ENCODE peak calls at places on chromosomes 7 and 10, in eight cellular contexts. O is A549, H is adrenal gland, E is tibial nerve, D is K562, C is A673, V is Calu3, Y is testis. I is an unnamed sample.

GRCh38 chr10:88070080-88070880 is 206.9 kb downstream of the PTEN start:
- DNase-seq in O (no peak), H (no peak), E (no peak), D (no peak), C (no peak), V (no peak), Y (no peak), I (peak)

GRCh38 chr10:97685395-97685958 is 1.6 kb downstream of the AVPI1 start:
- DNase-seq in O (peak), H (peak), E (peak), D (peak), C (peak), V (peak), Y (peak), I (peak)

GRCh38 chr7:151233111-151233701 is 923 bp downstream of the CHPF2 start:
- DNase-seq in O (peak), H (peak), E (no peak), D (peak), C (peak), V (peak), Y (peak), I (no peak)

GRCh38 chr10:29535012-29535777 is 99.6 kb downstream of the SVIL start:
- DNase-seq in O (peak), H (peak), E (peak), D (peak), C (peak), V (peak), Y (peak), I (peak)

GRCh38 chr7:20441886-20442505 is 111.3 kb downstream of the ITGB8 start:
- DNase-seq in O (no peak), H (no peak), E (no peak), D (no peak), C (no peak), V (no peak), Y (no peak), I (no peak)

GRCh38 chr7:145082366-145083240 is 246.8 kb upstream of the TPK1 start:
- DNase-seq in O (no peak), H (no peak), E (no peak), D (no peak), C (peak), V (no peak), Y (no peak), I (no peak)

GRCh38 chr7:29063231-29063630 is 83.1 kb downstream of the CPVL start:
- DNase-seq in O (no peak), H (no peak), E (no peak), D (no peak), C (no peak), V (no peak), Y (no peak), I (no peak)

GRCh38 chr7:143380646-143381426 is at the start of gene ZYX:
- DNase-seq in O (peak), H (peak), E (peak), D (peak), C (peak), V (peak), Y (peak), I (peak)

GRCh38 chr7:142412551-142413193 is 154.8 kb upstream of the PRSS58 start:
- DNase-seq in O (peak), H (no peak), E (no peak), D (peak), C (peak), V (peak), Y (peak), I (no peak)

GRCh38 chr10:43863859-43864591 is 215.3 kb upstream of the ZNF32 start:
- DNase-seq in O (no peak), H (no peak), E (no peak), D (no peak), C (no peak), V (peak), Y (no peak), I (peak)

GRCh38 chr7:12397671-12398070 is 6.0 kb downstream of the VWDE start:
- DNase-seq in O (no peak), H (no peak), E (no peak), D (no peak), C (no peak), V (no peak), Y (no peak), I (no peak)

GRCh38 chr7:57203161-57203791 is 71.0 kb upstream of the ZNF479 start:
- DNase-seq in O (no peak), H (no peak), E (no peak), D (no peak), C (no peak), V (no peak), Y (peak), I (peak)

GRCh38 chr7:74121401-74122249 is 38.0 kb downstream of the LIMK1 start:
- DNase-seq in O (no peak), H (no peak), E (no peak), D (no peak), C (no peak), V (no peak), Y (peak), I (no peak)

GRCh38 chr10:49415109-49415508 is 19.2 kb upstream of the DRGX start:
- DNase-seq in O (no peak), H (no peak), E (no peak), D (no peak), C (no peak), V (no peak), Y (no peak), I (no peak)

GRCh38 chr7:6576024-6576866 is 1.0 kb upstream of the ZDHHC4 start:
- DNase-seq in O (no peak), H (no peak), E (no peak), D (peak), C (no peak), V (peak), Y (no peak), I (no peak)
- TF ChIP-seq CTCF in O (no peak), H (no peak), E (no peak), D (no peak), C (peak), V (no peak), Y (no peak), I (no peak)

GRCh38 chr7:24134535-24134934 is 149.5 kb upstream of the NPY start:
- DNase-seq in O (no peak), H (no peak), E (no peak), D (no peak), C (no peak), V (no peak), Y (no peak), I (no peak)

GRCh38 chr7:24133691-24134090 is 150.3 kb upstream of the NPY start:
- DNase-seq in O (no peak), H (no peak), E (no peak), D (no peak), C (no peak), V (no peak), Y (no peak), I (no peak)

GRCh38 chr7:24138366-24138765 is 145.6 kb upstream of the NPY start:
- DNase-seq in O (no peak), H (no peak), E (no peak), D (no peak), C (peak), V (no peak), Y (no peak), I (no peak)

GRCh38 chr7:24137338-24137737 is 146.7 kb upstream of the NPY start:
- DNase-seq in O (no peak), H (no peak), E (no peak), D (no peak), C (no peak), V (no peak), Y (no peak), I (no peak)

GRCh38 chr7:24135003-24135817 is 148.8 kb upstream of the NPY start:
- DNase-seq in O (no peak), H (no peak), E (no peak), D (no peak), C (no peak), V (no peak), Y (no peak), I (no peak)
- TF ChIP-seq CTCF in O (no peak), H (no peak), E (no peak), D (no peak), C (no peak), V (no peak), Y (no peak), I (no peak)

DNA sequence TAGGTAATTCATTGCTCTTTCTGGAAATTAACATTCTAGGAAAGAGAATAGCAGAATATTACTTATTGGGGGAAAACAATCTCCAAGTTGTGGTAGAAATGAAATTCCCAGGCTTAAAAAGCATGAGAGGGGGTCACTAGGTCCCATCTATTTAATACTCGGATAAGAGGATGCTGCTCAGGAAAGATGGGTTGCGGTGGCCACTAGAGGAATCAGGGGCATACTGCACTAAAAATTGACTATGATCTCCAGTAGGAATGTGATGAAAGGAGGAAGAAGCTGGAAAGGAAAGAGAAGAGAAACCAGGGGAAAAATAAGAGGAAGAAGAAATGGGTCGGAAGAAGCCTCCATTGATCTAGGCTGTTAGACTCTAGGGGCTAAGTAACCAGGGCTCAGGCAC is 192.8 kb downstream of the GPAM start:
- DNase-seq in O (no peak), H (no peak), E (no peak), D (no peak), C (peak), V (no peak), Y (no peak), I (peak)
- TF ChIP-seq CTCF in O (no peak), H (no peak), E (peak), D (no peak), C (peak), V (no peak), Y (no peak), I (peak)

GRCh38 chr10:114551310-114551972 is 106.6 kb downstream of the ABLIM1 start:
- DNase-seq in O (no peak), H (peak), E (peak), D (no peak), C (peak), V (no peak), Y (peak), I (no peak)

GRCh38 chr10:114547056-114547455 is 111.0 kb downstream of the ABLIM1 start:
- DNase-seq in O (no peak), H (no peak), E (no peak), D (no peak), C (no peak), V (no peak), Y (no peak), I (no peak)

GRCh38 chr10:114550756-114551290 is 107.3 kb downstream of the ABLIM1 start:
- DNase-seq in O (peak), H (no peak), E (no peak), D (peak), C (peak), V (no peak), Y (no peak), I (no peak)

GRCh38 chr10:114547466-114547865 is 110.6 kb downstream of the ABLIM1 start:
- DNase-seq in O (no peak), H (no peak), E (no peak), D (no peak), C (no peak), V (no peak), Y (no peak), I (no peak)

GRCh38 chr10:114548662-114549061 is 109.4 kb downstream of the ABLIM1 start:
- DNase-seq in O (peak), H (no peak), E (peak), D (peak), C (no peak), V (peak), Y (peak), I (peak)
- TF ChIP-seq CTCF in O (peak), H (no peak), E (peak), D (peak), C (peak), V (peak), Y (peak), I (peak)

GRCh38 chr7:42645906-42646305 is 266.0 kb downstream of the C7orf25 start:
- DNase-seq in O (no peak), H (no peak), E (no peak), D (no peak), C (no peak), V (no peak), Y (no peak), I (no peak)

GRCh38 chr7:42642699-42643098 is 269.2 kb downstream of the C7orf25 start:
- DNase-seq in O (no peak), H (no peak), E (no peak), D (no peak), C (no peak), V (no peak), Y (no peak), I (no peak)

GRCh38 chr7:42639930-42640329 is 271.9 kb downstream of the C7orf25 start:
- DNase-seq in O (no peak), H (no peak), E (no peak), D (no peak), C (no peak), V (no peak), Y (no peak), I (no peak)
- TF ChIP-seq CTCF in O (no peak), H (no peak), E (no peak), D (peak), C (no peak), V (no peak), Y (no peak), I (no peak)

DNA sequence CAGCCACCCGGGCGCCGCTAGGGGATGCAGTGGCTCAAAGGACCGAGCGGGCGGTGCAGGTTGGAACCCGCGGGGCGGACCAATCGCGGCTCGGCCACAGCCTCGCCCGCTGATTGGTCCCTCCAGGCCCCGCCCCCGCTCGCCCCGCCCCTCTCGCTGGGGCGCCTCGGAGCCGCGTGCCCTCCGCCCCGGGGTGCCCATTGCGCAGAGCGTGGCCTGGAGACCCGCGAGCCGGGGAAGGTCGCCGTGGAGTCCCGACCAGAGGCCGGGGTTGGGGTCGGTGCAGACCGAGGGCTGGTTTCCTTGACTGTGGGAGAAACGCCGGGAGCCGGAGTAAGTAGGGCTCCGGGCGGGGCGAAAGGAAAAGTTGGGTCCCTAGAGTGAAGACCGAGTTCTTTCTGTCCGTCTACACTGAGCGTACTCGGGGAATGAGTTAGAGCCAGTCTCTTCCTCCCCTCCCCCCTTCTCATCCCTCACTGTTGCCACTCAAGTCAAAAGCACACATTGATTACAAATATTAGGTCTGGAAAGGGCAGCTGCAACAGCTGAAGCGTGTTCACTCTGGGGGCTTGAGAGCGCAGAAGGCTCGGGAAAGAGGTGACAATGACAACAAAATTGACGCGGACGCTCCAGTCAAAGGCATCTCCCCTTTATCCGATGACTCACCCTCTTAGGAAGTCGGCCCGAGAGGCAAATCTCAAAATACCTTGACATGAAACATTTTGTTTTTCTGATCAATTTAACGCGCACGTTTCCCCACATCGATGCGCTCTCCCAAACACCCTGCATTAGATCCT is 844 bp upstream of the GATA3 start:
- DNase-seq in O (peak), H (peak), E (no peak), D (peak), C (peak), V (peak), Y (peak), I (peak)
- TF ChIP-seq CTCF in O (peak), H (peak), E (peak), D (peak), C (no peak), V (peak), Y (peak), I (peak)

DNA sequence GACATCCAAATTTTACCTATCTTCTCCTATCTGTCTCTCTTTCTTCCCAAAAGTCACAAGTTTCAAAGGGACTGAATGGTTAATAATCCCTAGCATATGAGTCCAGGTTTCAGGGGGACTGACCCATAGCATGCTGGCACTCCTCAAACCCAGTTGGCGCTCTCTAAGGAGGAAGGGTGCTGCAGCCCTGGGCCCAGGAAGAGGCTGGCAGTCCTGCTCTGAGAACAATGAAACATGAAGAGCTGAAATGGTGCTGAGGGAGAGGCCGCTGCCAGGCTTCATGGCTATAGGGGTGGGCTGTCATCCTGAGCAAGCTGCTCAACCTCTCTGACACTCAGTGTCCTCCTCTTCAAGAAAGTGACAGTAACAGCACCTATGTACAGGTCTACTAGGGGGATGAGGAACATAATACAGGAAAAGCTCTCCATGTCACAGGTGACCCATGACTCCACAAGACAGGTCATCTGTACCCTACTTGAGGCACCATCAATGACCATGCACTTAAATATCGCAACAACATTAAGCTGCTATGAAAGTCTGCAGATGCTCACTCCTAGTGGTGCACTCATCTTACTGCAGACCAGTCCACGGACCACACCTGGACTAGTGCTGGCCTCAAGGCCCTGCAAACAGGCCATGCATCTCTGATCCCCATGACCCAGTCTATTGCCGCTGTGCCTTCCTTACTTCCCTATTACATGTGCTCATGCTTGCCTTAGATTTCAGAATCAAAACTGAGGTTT is 17.0 kb downstream of the COBL start:
- DNase-seq in O (no peak), H (no peak), E (no peak), D (no peak), C (no peak), V (no peak), Y (no peak), I (no peak)
- TF ChIP-seq CTCF in O (no peak), H (no peak), E (no peak), D (no peak), C (no peak), V (no peak), Y (no peak), I (peak)

DNA sequence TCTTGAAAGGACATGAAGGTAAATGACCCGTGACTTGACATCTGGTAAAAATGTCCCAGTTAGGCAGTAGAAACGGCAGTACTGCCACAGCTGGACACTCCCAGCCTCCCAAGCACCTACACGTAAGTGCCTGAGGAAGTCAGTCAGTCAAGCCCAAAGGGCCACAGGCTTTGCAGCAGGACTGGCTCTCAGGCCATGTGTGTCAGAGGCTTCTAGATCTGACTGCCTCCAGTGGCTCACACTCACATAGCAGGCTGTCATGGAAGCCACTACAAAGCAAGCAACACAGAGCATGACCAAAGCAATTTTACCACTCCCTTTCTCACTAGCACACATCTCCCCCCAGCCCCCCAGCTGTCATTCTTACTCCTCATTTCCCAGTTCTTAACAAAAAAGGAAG is 17.8 kb upstream of the CCNJ start:
- DNase-seq in O (peak), H (no peak), E (no peak), D (peak), C (peak), V (no peak), Y (peak), I (peak)
- TF ChIP-seq CTCF in O (no peak), H (no peak), E (no peak), D (no peak), C (peak), V (peak), Y (no peak), I (peak)

I was measured in Caco-2.